ENCODE peak calls at places on chromosomes 4 and X, in four cellular contexts. S is aorta, E is SK-N-SH, V is tibial nerve. W is an unnamed sample.

GRCh38 chr4:256492-256891 is 48.8 kb downstream of the ZNF732 start:
- DNase-seq in E (no peak), V (no peak), S (no peak), W (no peak)

GRCh38 chrX:154800508-154801207 is 4.6 kb downstream of the MPP1 start:
- DNase-seq in S (no peak), V (no peak), E (no peak), W (no peak)

GRCh38 chrX:86047174-86047991 is at the start of gene CHM:
- DNase-seq in V (peak), E (peak), S (no peak), W (peak)

GRCh38 chr4:79227896-79228295 is 98.0 kb downstream of the NAA11 start:
- DNase-seq in V (peak), E (no peak), S (no peak), W (no peak)

GRCh38 chr4:3791910-3792542 is 25.8 kb downstream of the ADRA2C start:
- DNase-seq in E (no peak), S (peak), V (no peak), W (no peak)

GRCh38 chr4:26503427-26503826 is 13.1 kb upstream of the CCKAR start:
- DNase-seq in V (no peak), E (no peak), S (no peak), W (no peak)

GRCh38 chr4:96736352-96736889 is 896.5 kb downstream of the PDHA2 start:
- DNase-seq in V (no peak), E (no peak), S (no peak), W (peak)

GRCh38 chr4:169305651-169306050 is 34.9 kb upstream of the SH3RF1 start:
- DNase-seq in S (no peak), V (no peak), E (no peak), W (no peak)

GRCh38 chrX:69317721-69318120 is 152.5 kb upstream of the PJA1 start:
- DNase-seq in E (peak), S (no peak), V (no peak), W (no peak)

GRCh38 chrX:103756736-103757135 is 19.9 kb upstream of the PLP1 start:
- DNase-seq in E (no peak), S (no peak), V (no peak), W (no peak)

GRCh38 chrX:152601848-152602616 is 35.7 kb upstream of the GABRQ start:
- DNase-seq in E (peak), S (no peak), V (no peak), W (no peak)

GRCh38 chrX:2974946-2975345 is 31.4 kb upstream of the ARSH start:
- DNase-seq in S (no peak), E (no peak), V (no peak), W (no peak)

GRCh38 chrX:701673-702072 is 71.1 kb downstream of the SHOX start:
- DNase-seq in E (no peak), S (no peak), V (no peak), W (no peak)

GRCh38 chr4:114081783-114082182 is 102.3 kb upstream of the ARSJ start:
- DNase-seq in E (no peak), S (no peak), V (no peak), W (no peak)

GRCh38 chr4:122863626-122864025 is 37.0 kb downstream of the FGF2 start:
- DNase-seq in E (peak), S (no peak), V (no peak), W (no peak)

GRCh38 chr4:48779095-48779997 is 733 bp downstream of the FRYL start:
- DNase-seq in V (peak), E (peak), S (peak), W (no peak)

GRCh38 chr4:74768857-74769525 is 25.3 kb downstream of the BTC start:
- DNase-seq in V (no peak), E (no peak), S (no peak), W (no peak)

GRCh38 chr4:152328595-152328994 is 207.3 kb downstream of the FBXW7 start:
- DNase-seq in S (no peak), E (no peak), V (no peak), W (peak)

GRCh38 chr4:88104902-88105610 is 53.4 kb downstream of the ABCG2 start:
- DNase-seq in S (no peak), E (peak), V (no peak), W (peak)

GRCh38 chr4:78691333-78691732 is 84.8 kb upstream of the BMP2K start:
- DNase-seq in V (no peak), E (no peak), S (no peak), W (no peak)

DNA sequence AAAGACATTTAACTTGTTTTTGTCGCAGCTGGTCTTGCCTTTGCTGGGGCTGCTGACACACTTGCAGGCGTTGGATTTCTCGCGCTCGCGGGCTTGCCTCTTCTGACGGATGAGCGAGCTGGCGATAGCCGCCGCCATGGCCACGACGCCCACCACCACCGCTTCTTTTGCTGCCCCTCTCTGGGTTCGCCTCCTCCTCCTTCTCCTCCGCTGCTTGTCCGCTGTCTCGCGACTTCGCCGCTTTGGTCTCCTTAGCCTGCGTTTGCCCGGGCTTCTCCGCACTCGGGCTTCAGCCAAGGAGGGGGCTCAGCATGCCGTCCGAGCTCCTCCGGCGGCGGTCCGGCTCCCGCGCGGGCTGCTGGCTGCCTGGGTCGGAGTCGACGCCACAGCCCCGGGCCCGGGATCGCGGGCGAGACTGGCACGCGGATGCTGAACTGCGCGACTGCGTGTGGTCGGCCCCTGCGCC is 618 bp downstream of the FGF13 start:
- DNase-seq in S (peak), E (no peak), V (no peak), W (no peak)
- H3K27ac ChIP-seq in S (no peak), E (no peak), V (no peak), W (no peak)

DNA sequence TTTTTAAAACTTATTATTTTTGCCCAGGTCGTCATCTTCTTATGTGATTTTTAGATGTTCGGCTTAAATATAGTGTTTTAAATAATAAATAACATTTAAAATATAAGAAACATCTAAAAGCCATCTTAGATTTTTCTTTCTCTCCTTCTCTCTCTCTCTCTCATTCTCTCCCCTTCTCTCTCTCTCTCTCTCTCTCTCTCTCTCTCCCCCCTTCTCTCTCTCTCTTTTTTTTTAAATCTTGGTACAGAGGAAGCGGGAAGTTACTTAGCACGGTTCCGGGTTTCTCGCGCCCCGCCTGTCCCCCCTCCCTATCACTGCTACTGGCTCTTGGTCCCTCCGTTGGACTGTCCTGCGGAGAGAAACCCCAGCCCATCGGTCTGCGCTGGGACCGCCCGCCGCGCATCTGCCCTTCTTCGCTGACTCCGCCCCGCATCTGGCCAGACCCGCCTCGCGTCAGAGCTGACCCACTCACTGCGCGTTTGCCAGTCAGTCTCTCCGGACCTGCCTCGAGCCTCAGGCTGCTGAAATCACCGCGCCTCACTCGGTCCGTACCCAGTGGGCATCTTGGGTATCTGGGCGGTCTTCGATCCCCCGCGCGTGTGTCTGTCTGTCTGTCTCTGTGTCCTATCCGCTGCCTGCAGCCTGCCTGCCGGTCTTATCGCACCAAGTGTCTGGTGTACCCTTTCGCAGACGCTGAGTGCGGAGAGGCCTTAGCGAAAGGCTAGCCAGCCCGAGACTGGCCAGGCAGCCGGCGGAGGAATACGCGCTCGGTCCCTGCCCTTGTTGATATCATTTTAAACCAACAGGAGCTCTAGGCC is at the start of gene PABPC5:
- DNase-seq in E (peak), V (peak), S (peak), W (no peak)
- H3K4me3 ChIP-seq in E (peak), V (peak), S (peak), W (peak)

DNA sequence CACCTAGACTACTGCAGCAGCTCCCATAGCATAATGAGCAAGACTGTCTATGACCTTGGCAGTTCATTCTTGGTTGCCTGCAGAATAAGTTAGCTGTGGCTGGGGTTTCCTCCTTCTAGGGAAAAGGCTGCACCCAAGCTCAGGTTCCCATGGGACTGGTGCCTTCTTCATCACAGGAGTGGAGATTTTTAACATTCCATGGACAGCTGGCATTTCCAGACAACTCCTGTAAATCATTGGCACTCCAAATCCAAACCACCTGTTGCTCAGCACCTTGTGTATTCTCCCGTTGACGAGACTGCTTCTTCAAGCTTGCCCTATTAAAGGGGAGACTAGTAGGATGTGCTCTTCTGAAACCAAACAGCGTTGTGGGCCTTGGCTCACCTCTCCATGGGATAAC is 7.8 kb upstream of the NUP54 start:
- DNase-seq in E (no peak), V (no peak), S (no peak), W (no peak)
- H3K27ac ChIP-seq in E (no peak), V (no peak), S (no peak), W (no peak)

DNA sequence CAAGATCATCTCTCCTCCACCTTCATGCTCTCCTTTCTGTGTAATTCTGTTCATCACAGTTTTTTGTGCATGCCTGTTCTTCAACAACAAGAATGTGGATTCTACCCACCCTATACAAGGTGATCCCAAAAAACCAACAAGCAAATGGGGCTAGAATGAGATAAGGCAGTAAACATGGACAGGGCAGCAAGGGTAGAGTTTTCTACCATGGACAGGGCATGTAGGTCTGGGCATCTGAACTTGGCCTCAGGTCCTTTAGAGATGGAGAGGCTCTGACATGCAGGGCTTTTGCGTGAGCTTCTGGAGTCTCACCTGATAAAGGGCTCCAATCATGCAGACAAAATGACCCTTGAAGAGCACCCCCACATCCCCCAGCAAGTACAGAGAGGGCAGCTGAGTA is 36.4 kb downstream of the MAP7D2 start:
- DNase-seq in E (no peak), V (no peak), S (no peak), W (no peak)
- H3K4me3 ChIP-seq in E (no peak), V (no peak), S (no peak), W (no peak)

GRCh38 chr4:19739101-19739651 is 512.5 kb upstream of the SLIT2 start:
- DNase-seq in E (no peak), S (no peak), V (no peak), W (no peak)
- H3K27ac ChIP-seq in E (peak), S (no peak), V (no peak), W (no peak)

DNA sequence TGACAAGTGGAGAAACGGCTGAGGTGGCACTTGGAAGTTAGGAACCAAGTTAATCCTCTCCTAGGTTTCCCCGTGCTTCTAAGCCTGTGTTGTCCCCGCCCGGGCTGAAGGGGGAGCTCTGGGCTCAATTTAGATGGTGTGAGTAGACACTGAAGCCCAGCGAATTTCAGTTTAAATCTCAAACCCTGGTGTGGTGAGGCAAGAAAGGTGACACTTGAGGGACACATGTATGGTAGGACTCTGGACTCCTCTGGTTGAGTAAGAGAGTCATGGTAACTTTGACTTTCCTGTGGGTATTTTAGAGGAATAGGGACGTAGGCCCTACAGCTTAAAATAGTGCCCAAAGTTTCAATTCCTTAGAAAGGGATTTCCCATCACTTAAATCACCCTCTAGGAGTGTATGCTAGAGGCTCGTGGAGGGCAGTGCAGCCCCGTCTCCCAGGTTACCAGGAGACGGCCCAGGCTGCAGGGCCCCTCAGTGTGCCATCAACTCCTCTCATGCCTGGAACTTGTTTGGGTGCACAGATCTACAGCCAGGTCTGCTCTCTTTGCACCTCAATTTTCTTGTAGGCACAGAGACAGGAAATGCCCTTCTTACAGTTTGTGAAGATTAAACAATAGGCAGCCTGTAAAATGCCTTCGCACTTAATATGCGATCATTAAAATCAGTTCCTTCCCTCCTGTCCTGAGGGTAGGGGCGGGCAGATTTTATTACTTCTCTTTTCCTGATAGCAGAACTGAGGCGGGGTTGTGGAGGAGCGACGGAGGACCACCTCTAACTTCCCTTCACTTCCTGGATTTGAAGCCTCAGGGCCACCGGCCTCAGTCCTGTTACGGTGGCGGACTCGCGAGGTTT is 23.9 kb downstream of the HAND2 start:
- DNase-seq in V (peak), E (peak), S (peak), W (no peak)
- H3K4me3 ChIP-seq in V (no peak), E (no peak), S (no peak), W (peak)

GRCh38 chr4:8472166-8472688 is 31.6 kb downstream of the TRMT44 start:
- DNase-seq in E (peak), S (no peak), V (no peak), W (no peak)
- H3K27ac ChIP-seq in E (no peak), S (no peak), V (peak), W (no peak)

GRCh38 chr4:125322363-125322730 is 7.6 kb downstream of the FAT4 start:
- DNase-seq in S (no peak), E (no peak), V (peak), W (peak)
- H3K4me3 ChIP-seq in S (peak), E (peak), V (no peak), W (peak)

GRCh38 chr4:11507920-11508319 is 79.2 kb upstream of the HS3ST1 start:
- DNase-seq in E (no peak), S (no peak), V (no peak), W (no peak)

GRCh38 chr4:11503166-11503565 is 74.5 kb upstream of the HS3ST1 start:
- DNase-seq in S (no peak), V (no peak), E (no peak), W (no peak)

GRCh38 chr4:11511321-11511720 is 82.6 kb upstream of the HS3ST1 start:
- DNase-seq in S (no peak), E (no peak), V (no peak), W (no peak)

GRCh38 chr4:11506194-11506593 is 77.5 kb upstream of the HS3ST1 start:
- DNase-seq in E (no peak), V (no peak), S (no peak), W (no peak)

GRCh38 chr4:11505225-11505971 is 76.7 kb upstream of the HS3ST1 start:
- DNase-seq in V (no peak), S (no peak), E (no peak), W (no peak)
- H3K27ac ChIP-seq in V (no peak), S (no peak), E (no peak), W (no peak)

W was measured in SK-N-MC.